ENCODE peak calls at places on chromosomes 1 and 21, in five cellular contexts. X is Panc1, H is HepG2, F is K562, R is H1. J is an unnamed sample.

GRCh38 chr1:87344231-87344630 is 15.6 kb downstream of the LMO4 start:
- DNase-seq in X (no peak), H (no peak), F (no peak), R (no peak), J (no peak)

GRCh38 chr1:92960395-92961130 is 699 bp downstream of the DIPK1A start:
- DNase-seq in X (peak), H (peak), F (peak), R (no peak), J (peak)

GRCh38 chr1:173220157-173220556 is 13.0 kb upstream of the TNFSF4 start:
- DNase-seq in X (no peak), H (no peak), F (no peak), R (no peak), J (no peak)

GRCh38 chr1:149963358-149963757 is 26.7 kb upstream of the MTMR11 start:
- DNase-seq in X (no peak), H (peak), F (no peak), R (no peak), J (no peak)

GRCh38 chr1:228151526-228151925 is 1.8 kb downstream of the GJC2 start:
- DNase-seq in X (no peak), H (no peak), F (no peak), R (no peak), J (no peak)

GRCh38 chr1:24022611-24023359 is 42.7 kb upstream of the SRSF10 start:
- DNase-seq in X (no peak), H (peak), F (no peak), R (no peak), J (no peak)

GRCh38 chr1:198858026-198858425 is 219.2 kb downstream of the PTPRC start:
- DNase-seq in X (no peak), H (no peak), F (no peak), R (no peak), J (no peak)

GRCh38 chr1:85320371-85321131 is 44.1 kb upstream of the BCL10 start:
- DNase-seq in X (no peak), H (no peak), F (no peak), R (no peak), J (no peak)

GRCh38 chr1:186374313-186375151 is 521 bp downstream of the TPR start:
- DNase-seq in X (no peak), H (peak), F (peak), R (no peak), J (peak)

GRCh38 chr21:39613029-39613934 is 542 bp downstream of the B3GALT5 start:
- DNase-seq in X (no peak), H (no peak), F (no peak), R (peak), J (no peak)

GRCh38 chr21:27555996-27556395 is 589.1 kb upstream of the ADAMTS5 start:
- DNase-seq in X (no peak), H (no peak), F (no peak), R (no peak), J (no peak)

GRCh38 chr1:201826830-201827229 is 2.1 kb upstream of the IPO9 start:
- DNase-seq in X (no peak), H (no peak), F (peak), R (no peak), J (no peak)

GRCh38 chr1:29991025-29991424 is 732.4 kb downstream of the MATN1 start:
- DNase-seq in X (no peak), H (no peak), F (peak), R (peak), J (no peak)

GRCh38 chr21:26795866-26796329 is 49.3 kb downstream of the ADAMTS1 start:
- DNase-seq in X (no peak), H (no peak), F (no peak), R (no peak), J (no peak)

GRCh38 chr1:236451796-236452373 is 57.8 kb downstream of the EDARADD start:
- DNase-seq in X (no peak), H (peak), F (peak), R (peak), J (peak)

GRCh38 chr1:171984850-171985485 is 143.7 kb downstream of the DNM3 start:
- DNase-seq in X (no peak), H (peak), F (peak), R (no peak), J (peak)

GRCh38 chr1:193105821-193106177 is 585 bp upstream of the GLRX2 start:
- DNase-seq in X (no peak), H (no peak), F (no peak), R (no peak), J (no peak)

GRCh38 chr1:70093250-70093975 is 112.0 kb downstream of the LRRC40 start:
- DNase-seq in X (no peak), H (no peak), F (no peak), R (no peak), J (no peak)

GRCh38 chr1:7290971-7291970 is 479.8 kb upstream of the VAMP3 start:
- DNase-seq in X (no peak), H (no peak), F (no peak), R (peak), J (no peak)

GRCh38 chr1:157377216-157377821 is 175.0 kb downstream of the FCRL5 start:
- DNase-seq in X (no peak), H (peak), F (peak), R (peak), J (peak)

GRCh38 chr1:21307663-21308062 is 17.4 kb upstream of the ECE1 start:
- DNase-seq in X (no peak), H (no peak), F (peak), R (no peak), J (no peak)

GRCh38 chr1:233020441-233020840 is 70.0 kb downstream of the NTPCR start:
- DNase-seq in X (no peak), H (no peak), F (no peak), R (no peak), J (no peak)

GRCh38 chr1:203099760-203100159 is 13.9 kb upstream of the MYOG start:
- DNase-seq in X (no peak), H (no peak), F (no peak), R (no peak), J (no peak)

GRCh38 chr1:89125571-89126233 is at the start of gene GBP2:
- DNase-seq in X (no peak), H (peak), F (peak), R (no peak), J (no peak)

GRCh38 chr1:40532844-40533424 is 1.5 kb downstream of the ZNF684 start:
- DNase-seq in X (peak), H (peak), F (peak), R (no peak), J (peak)

GRCh38 chr1:28173151-28173979 is 3.1 kb downstream of the PTAFR start:
- DNase-seq in X (no peak), H (peak), F (peak), R (no peak), J (no peak)

GRCh38 chr1:98677288-98677687 is 15.8 kb downstream of the SNX7 start:
- DNase-seq in X (no peak), H (no peak), F (no peak), R (no peak), J (no peak)

DNA sequence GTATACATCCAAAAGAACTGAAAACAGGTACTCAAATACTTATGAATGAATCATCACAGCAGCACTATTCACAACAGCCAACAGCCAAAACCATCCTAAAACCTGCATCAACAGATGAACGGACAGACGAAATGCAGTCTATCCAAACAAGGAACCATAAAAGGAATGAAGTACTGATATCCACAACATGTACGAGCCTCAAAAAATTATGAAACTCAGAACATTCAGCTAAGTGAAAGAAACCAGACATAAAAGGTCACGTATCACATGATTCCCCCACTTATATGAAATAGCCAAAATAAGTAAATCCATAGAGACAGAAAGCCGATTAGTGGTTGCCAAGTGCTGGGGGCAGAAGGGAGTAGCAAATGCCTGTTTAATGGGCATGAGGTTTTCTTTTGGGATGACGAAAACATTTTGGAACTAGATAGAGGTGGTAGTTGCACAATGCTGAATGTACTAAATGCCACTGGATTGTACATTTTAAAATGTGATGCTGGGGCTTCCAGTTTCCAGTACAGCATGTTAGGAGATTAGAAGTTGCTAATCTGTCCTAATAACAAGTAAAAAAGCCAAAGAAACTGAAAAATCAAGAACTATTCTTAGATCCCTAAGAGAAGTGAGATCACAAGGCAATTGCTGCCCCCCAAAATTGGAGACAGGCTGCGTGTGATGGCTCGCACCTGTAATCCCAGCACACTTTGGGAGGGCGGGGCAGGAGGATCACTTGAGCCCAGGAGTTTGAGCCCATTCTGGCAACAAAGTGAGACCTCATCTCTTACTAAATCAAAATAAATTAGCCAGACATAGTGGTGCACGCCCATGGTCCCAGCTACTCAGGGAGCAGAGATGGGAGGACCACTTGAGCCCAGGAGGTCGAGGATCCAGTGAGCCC is 25.3 kb downstream of the CLSTN1 start:
- DNase-seq in X (no peak), H (no peak), F (no peak), R (no peak), J (no peak)
- TF ChIP-seq SIN3A in X (no peak), H (no peak), F (no peak), R (no peak), J (no peak)

GRCh38 chr1:76137746-76138145 is 63.2 kb downstream of the ST6GALNAC3 start:
- DNase-seq in X (no peak), H (no peak), F (no peak), R (no peak), J (no peak)
- H3K27ac ChIP-seq in X (no peak), H (no peak), F (no peak), R (no peak), J (no peak)

GRCh38 chr1:168455764-168456163 is 88.0 kb downstream of the XCL2 start:
- DNase-seq in X (no peak), H (no peak), F (no peak), R (no peak), J (no peak)
- TF ChIP-seq SIN3A in X (no peak), H (no peak), F (no peak), R (no peak), J (no peak)

DNA sequence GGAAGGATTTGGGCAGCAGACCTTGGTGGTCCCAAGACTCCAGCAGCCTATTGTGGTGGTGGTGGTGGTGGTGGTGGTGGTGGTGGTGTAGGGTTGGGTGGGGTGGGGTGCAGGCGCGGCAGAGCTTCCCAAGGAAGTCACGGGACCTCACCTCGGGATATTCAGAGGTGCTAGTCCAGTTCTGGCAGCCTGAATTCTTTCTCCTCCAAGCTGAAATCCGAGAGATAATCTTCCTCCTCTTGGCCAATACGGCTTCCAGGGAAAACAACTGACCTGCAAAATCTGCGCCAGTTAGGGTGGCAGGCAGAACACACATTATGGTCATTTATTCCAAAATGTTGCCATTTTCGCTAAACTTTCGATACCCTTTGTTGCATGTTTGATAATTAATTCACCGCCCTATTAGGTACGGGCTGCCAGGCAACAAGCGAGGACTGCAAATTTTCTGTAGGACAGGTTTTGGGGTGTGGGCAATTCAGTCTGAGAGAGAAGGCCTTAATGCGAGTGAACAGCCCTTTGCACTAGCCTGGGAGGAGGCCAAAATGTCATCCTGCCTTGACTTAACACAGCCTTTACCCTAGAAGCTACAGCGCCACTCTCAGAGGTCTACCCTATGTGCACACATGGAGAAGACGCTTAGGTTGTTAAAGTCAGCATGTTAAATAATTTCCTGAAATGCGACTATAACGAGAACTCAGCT is 33.2 kb upstream of the BSDC1 start:
- DNase-seq in X (no peak), H (no peak), F (no peak), R (no peak), J (no peak)
- H3K27ac ChIP-seq in X (no peak), H (no peak), F (no peak), R (no peak), J (no peak)

GRCh38 chr21:37557261-37557950 is 190.8 kb downstream of the DYRK1A start:
- DNase-seq in X (no peak), H (peak), F (no peak), R (no peak), J (no peak)
- TF ChIP-seq SIN3A in X (no peak), H (no peak), F (no peak), R (no peak), J (no peak)

DNA sequence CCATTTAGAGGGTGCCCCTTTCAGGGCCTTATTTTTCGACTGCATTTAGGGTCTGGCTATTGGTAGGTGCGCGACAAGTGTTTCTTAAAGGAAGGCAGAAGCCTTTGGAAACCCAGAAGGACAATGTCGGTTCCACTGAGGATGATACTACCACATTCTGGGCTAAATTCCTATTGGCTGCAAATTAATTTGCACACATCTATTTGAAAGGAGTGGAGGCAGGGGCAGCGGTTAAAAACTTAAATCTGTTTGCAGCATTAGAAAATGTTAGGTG is 1.1 kb downstream of the PATJ start:
- DNase-seq in X (no peak), H (no peak), F (no peak), R (no peak), J (no peak)
- H3K27ac ChIP-seq in X (peak), H (peak), F (no peak), R (no peak), J (peak)

GRCh38 chr1:115240321-115240720 is 97.7 kb downstream of the NGF start:
- DNase-seq in X (no peak), H (no peak), F (no peak), R (no peak), J (no peak)

GRCh38 chr1:115245227-115245626 is 92.8 kb downstream of the NGF start:
- DNase-seq in X (no peak), H (no peak), F (no peak), R (no peak), J (no peak)

GRCh38 chr1:115239148-115239820 is 98.8 kb downstream of the NGF start:
- DNase-seq in X (no peak), H (no peak), F (no peak), R (no peak), J (no peak)

GRCh38 chr1:115246526-115246925 is 91.5 kb downstream of the NGF start:
- DNase-seq in X (no peak), H (no peak), F (no peak), R (no peak), J (no peak)

DNA sequence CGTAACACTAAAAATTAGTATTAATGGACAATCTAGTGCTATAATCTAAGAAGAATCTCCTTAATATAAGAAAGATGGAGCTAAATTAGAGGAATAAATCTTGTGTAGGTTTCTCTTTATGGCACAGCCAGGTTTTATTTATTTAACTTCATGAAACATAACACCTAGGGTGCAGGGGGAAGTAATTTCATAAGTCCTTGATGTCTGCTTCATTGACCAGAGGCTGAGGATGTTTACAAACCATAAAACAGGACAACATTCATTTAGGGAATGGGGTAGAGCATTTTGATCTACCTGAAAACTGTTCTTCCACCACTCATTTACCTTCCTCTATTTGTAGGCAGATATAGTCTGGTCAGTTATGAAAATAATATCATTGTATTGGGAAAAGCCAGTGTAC is 95.5 kb downstream of the NGF start:
- DNase-seq in X (no peak), H (no peak), F (no peak), R (no peak), J (no peak)
- TF ChIP-seq SIN3A in X (no peak), H (no peak), F (no peak), R (no peak), J (no peak)

J was measured in HCT116.